ENCODE peak calls at places on chromosomes 16 and 17, in nine cellular contexts. D, K, U, A, Y, P, F, E and S are unnamed samples.
A peak's percentile ranks its signal among the peaks of the same experiment; 100 is the strongest.

GRCh38 chr17:73933871-73934270 is 269.6 kb upstream of the RPL38 start:
- DNase-seq in D (no peak), K (no peak), U (no peak), A (no peak), Y (no peak), P (no peak), F (no peak), E (no peak), S (no peak)

GRCh38 chr17:42188749-42189650 is 3.7 kb upstream of the HCRT start:
- DNase-seq in D (no peak), K (no peak), U (no peak), A (no peak), Y (no peak), P (no peak), F (no peak), E (no peak), S (no peak)

GRCh38 chr16:56632160-56632847 is at the start of gene MT1M:
- DNase-seq in D (peak; percentile 23), K (no peak), U (no peak), A (no peak), Y (no peak), P (peak; percentile 86), F (no peak), E (no peak), S (peak; percentile 73)

GRCh38 chr16:84485255-84486010 is 19.0 kb downstream of the MEAK7 start:
- DNase-seq in D (no peak), K (no peak), U (no peak), A (no peak), Y (no peak), P (no peak), F (no peak), E (no peak), S (no peak)

GRCh38 chr16:57859331-57859730 is 57.0 kb upstream of the KIFC3 start:
- DNase-seq in D (peak; percentile 36), K (no peak), U (no peak), A (no peak), Y (no peak), P (no peak), F (no peak), E (no peak), S (no peak)

GRCh38 chr17:72446525-72447250 is 325.9 kb downstream of the SOX9 start:
- DNase-seq in D (no peak), K (no peak), U (no peak), A (no peak), Y (no peak), P (no peak), F (no peak), E (no peak), S (no peak)

GRCh38 chr17:31512796-31513195 is 121.3 kb downstream of the RAB11FIP4 start:
- DNase-seq in D (no peak), K (no peak), U (no peak), A (no peak), Y (no peak), P (no peak), F (no peak), E (no peak), S (no peak)

GRCh38 chr17:66373944-66374817 is 71.8 kb downstream of the PRKCA start:
- DNase-seq in D (peak; percentile 8), K (peak; percentile 93), U (peak; percentile 21), A (peak; percentile 76), Y (peak; percentile 7), P (peak; percentile 63), F (no peak), E (peak; percentile 19), S (no peak)

GRCh38 chr17:33640629-33641028 is 347.5 kb upstream of the ASIC2 start:
- DNase-seq in D (no peak), K (no peak), U (no peak), A (no peak), Y (no peak), P (no peak), F (no peak), E (no peak), S (no peak)

GRCh38 chr17:56087199-56087598 is 66.1 kb upstream of the ANKFN1 start:
- DNase-seq in D (no peak), K (no peak), U (no peak), A (no peak), Y (no peak), P (no peak), F (no peak), E (no peak), S (no peak)

GRCh38 chr17:14813649-14814048 is 451.5 kb downstream of the PMP22 start:
- DNase-seq in D (peak; percentile 16), K (no peak), U (no peak), A (no peak), Y (no peak), P (peak; percentile 44), F (no peak), E (no peak), S (no peak)

GRCh38 chr16:68901910-68902309 is 58.6 kb downstream of the TANGO6 start:
- DNase-seq in D (no peak), K (no peak), U (no peak), A (no peak), Y (no peak), P (no peak), F (no peak), E (no peak), S (no peak)

GRCh38 chr16:80314042-80314441 is 226.8 kb upstream of the DYNLRB2 start:
- DNase-seq in D (no peak), K (no peak), U (no peak), A (no peak), Y (no peak), P (no peak), F (no peak), E (no peak), S (no peak)

GRCh38 chr16:19304670-19305240 is 19.2 kb downstream of the CLEC19A start:
- DNase-seq in D (no peak), K (no peak), U (no peak), A (no peak), Y (no peak), P (no peak), F (no peak), E (no peak), S (peak; percentile 16)

GRCh38 chr16:67437513-67437912 is 6.6 kb downstream of the HSD11B2 start:
- DNase-seq in D (no peak), K (no peak), U (no peak), A (no peak), Y (no peak), P (no peak), F (peak; percentile 68), E (no peak), S (no peak)

GRCh38 chr16:57538235-57538711 is 1.9 kb upstream of the CCDC102A start:
- DNase-seq in D (no peak), K (no peak), U (peak; percentile 1), A (peak; percentile 47), Y (no peak), P (no peak), F (peak; percentile 90), E (no peak), S (no peak)

GRCh38 chr17:28985950-28986713 is 19.7 kb downstream of the SEZ6 start:
- DNase-seq in D (no peak), K (peak; percentile 94), U (no peak), A (no peak), Y (no peak), P (no peak), F (no peak), E (no peak), S (no peak)

GRCh38 chr17:44546711-44547606 is 10.3 kb upstream of the FZD2 start:
- DNase-seq in D (no peak), K (no peak), U (no peak), A (no peak), Y (no peak), P (no peak), F (no peak), E (no peak), S (no peak)

GRCh38 chr17:79000396-79001189 is 9.0 kb downstream of the CANT1 start:
- DNase-seq in D (no peak), K (no peak), U (no peak), A (no peak), Y (no peak), P (peak; percentile 45), F (no peak), E (no peak), S (no peak)

GRCh38 chr16:68399456-68399855 is 48.9 kb downstream of the SMPD3 start:
- DNase-seq in D (no peak), K (no peak), U (no peak), A (no peak), Y (no peak), P (no peak), F (no peak), E (no peak), S (no peak)

GRCh38 chr16:569445-570254 is at the start of gene PIGQ:
- DNase-seq in D (peak; percentile 82), K (peak; percentile 22), U (peak; percentile 73), A (peak; percentile 34), Y (peak; percentile 38), P (peak; percentile 83), F (peak; percentile 83), E (peak; percentile 43), S (peak; percentile 83)

GRCh38 chr17:48915459-48916282 is 7.5 kb downstream of the UBE2Z start:
- DNase-seq in D (no peak), K (no peak), U (no peak), A (peak; percentile 52), Y (peak; percentile 8), P (no peak), F (peak; percentile 82), E (peak; percentile 35), S (no peak)